ENCODE peak calls at places on chromosome 5, in five cellular contexts. One of them, this sample, is unnamed.

GRCh38 chr5:170226138-170226435 is 6.7 kb upstream of the C5orf58 start:
- DNase-seq in ovary: no peak
- DNase-seq in prostate gland: no peak
- DNase-seq in sigmoid colon: no peak
- DNase-seq in substantia nigra: no peak
- DNase-seq in this sample: no peak

GRCh38 chr5:45639038-45639437 is 57.1 kb downstream of the HCN1 start:
- DNase-seq in ovary: no peak
- DNase-seq in prostate gland: no peak
- DNase-seq in sigmoid colon: no peak
- DNase-seq in substantia nigra: no peak
- DNase-seq in this sample: no peak

GRCh38 chr5:150694638-150695037 is 6.2 kb downstream of the RBM22 start:
- DNase-seq in ovary: no peak
- DNase-seq in prostate gland: no peak
- DNase-seq in sigmoid colon: no peak
- DNase-seq in substantia nigra: no peak
- DNase-seq in this sample: no peak

GRCh38 chr5:176530983-176531901 is 6.0 kb downstream of the RNF44 start:
- DNase-seq in ovary: peak; percentile 52
- DNase-seq in prostate gland: no peak
- DNase-seq in sigmoid colon: peak; percentile 84
- DNase-seq in substantia nigra: peak; percentile 84
- DNase-seq in this sample: no peak

GRCh38 chr5:137051165-137051564 is 448.0 kb downstream of the SPOCK1 start:
- DNase-seq in ovary: no peak
- DNase-seq in prostate gland: no peak
- DNase-seq in sigmoid colon: no peak
- DNase-seq in substantia nigra: no peak
- DNase-seq in this sample: no peak

GRCh38 chr5:78569441-78569840 is 79.1 kb downstream of the LHFPL2 start:
- DNase-seq in ovary: peak; percentile 69
- DNase-seq in prostate gland: peak; percentile 55
- DNase-seq in sigmoid colon: peak; percentile 87
- DNase-seq in substantia nigra: peak; percentile 42
- DNase-seq in this sample: peak; percentile 90

GRCh38 chr5:74250304-74251102 is 390.0 kb downstream of the ENC1 start:
- DNase-seq in ovary: no peak
- DNase-seq in prostate gland: no peak
- DNase-seq in sigmoid colon: no peak
- DNase-seq in substantia nigra: no peak
- DNase-seq in this sample: peak; percentile 88

GRCh38 chr5:17127743-17128231 is 89.6 kb upstream of the BASP1 start:
- DNase-seq in ovary: no peak
- DNase-seq in prostate gland: no peak
- DNase-seq in sigmoid colon: no peak
- DNase-seq in substantia nigra: no peak
- DNase-seq in this sample: no peak

GRCh38 chr5:177495243-177496060 is 2.0 kb downstream of the PDLIM7 start:
- DNase-seq in ovary: peak; percentile 82
- DNase-seq in prostate gland: no peak
- DNase-seq in sigmoid colon: peak; percentile 95
- DNase-seq in substantia nigra: no peak
- DNase-seq in this sample: no peak

GRCh38 chr5:134133995-134134541 is 19.6 kb downstream of the TCF7 start:
- DNase-seq in ovary: peak; percentile 20
- DNase-seq in prostate gland: no peak
- DNase-seq in sigmoid colon: peak; percentile 61
- DNase-seq in substantia nigra: no peak
- DNase-seq in this sample: no peak

GRCh38 chr5:135140805-135141204 is 106.8 kb upstream of the PITX1 start:
- DNase-seq in ovary: no peak
- DNase-seq in prostate gland: no peak
- DNase-seq in sigmoid colon: peak; percentile 74
- DNase-seq in substantia nigra: no peak
- DNase-seq in this sample: no peak

GRCh38 chr5:149172709-149173505 is 31.6 kb downstream of the ABLIM3 start:
- DNase-seq in ovary: no peak
- DNase-seq in prostate gland: no peak
- DNase-seq in sigmoid colon: no peak
- DNase-seq in substantia nigra: no peak
- DNase-seq in this sample: no peak

GRCh38 chr5:43017438-43017820 is 22.7 kb downstream of the ANXA2R start:
- DNase-seq in ovary: peak; percentile 41
- DNase-seq in prostate gland: no peak
- DNase-seq in sigmoid colon: no peak
- DNase-seq in substantia nigra: no peak
- DNase-seq in this sample: no peak

GRCh38 chr5:36885566-36886485 is 9.3 kb downstream of the NIPBL start:
- DNase-seq in ovary: no peak
- DNase-seq in prostate gland: no peak
- DNase-seq in sigmoid colon: peak; percentile 60
- DNase-seq in substantia nigra: no peak
- DNase-seq in this sample: no peak

GRCh38 chr5:138276402-138277054 is 2.1 kb upstream of the GFRA3 start:
- DNase-seq in ovary: no peak
- DNase-seq in prostate gland: peak; percentile 37
- DNase-seq in sigmoid colon: no peak
- DNase-seq in substantia nigra: no peak
- DNase-seq in this sample: no peak

GRCh38 chr5:168215646-168216045 is 75.8 kb upstream of the WWC1 start:
- DNase-seq in ovary: no peak
- DNase-seq in prostate gland: no peak
- DNase-seq in sigmoid colon: no peak
- DNase-seq in substantia nigra: no peak
- DNase-seq in this sample: no peak

GRCh38 chr5:175652741-175653663 is 4.9 kb upstream of the HRH2 start:
- DNase-seq in ovary: no peak
- DNase-seq in prostate gland: no peak
- DNase-seq in sigmoid colon: no peak
- DNase-seq in substantia nigra: no peak
- DNase-seq in this sample: no peak

GRCh38 chr5:54658014-54658413 is 140.5 kb downstream of the SNX18 start:
- DNase-seq in ovary: no peak
- DNase-seq in prostate gland: no peak
- DNase-seq in sigmoid colon: no peak
- DNase-seq in substantia nigra: no peak
- DNase-seq in this sample: no peak

GRCh38 chr5:139133237-139133636 is 64.9 kb downstream of the SIL1 start:
- DNase-seq in ovary: no peak
- DNase-seq in prostate gland: no peak
- DNase-seq in sigmoid colon: no peak
- DNase-seq in substantia nigra: no peak
- DNase-seq in this sample: no peak

DNA sequence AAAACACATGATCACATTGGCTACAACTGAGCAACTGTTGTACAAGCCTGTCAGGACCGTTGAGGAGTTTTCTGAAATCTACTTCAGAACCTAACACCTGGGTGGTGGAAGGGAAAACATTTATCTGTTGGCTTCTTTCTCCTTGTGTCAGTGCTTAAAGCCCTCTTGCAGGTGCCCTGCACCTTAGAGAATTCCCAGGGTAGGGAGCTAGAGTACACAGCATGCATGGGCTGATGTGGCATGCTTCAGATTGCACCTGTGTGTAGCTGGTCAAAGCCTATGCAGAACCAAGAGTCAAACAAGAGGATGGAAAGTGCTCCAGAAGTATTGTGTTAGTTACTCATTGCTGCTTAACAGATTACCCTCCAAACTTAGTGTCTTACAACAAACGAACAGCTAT is 33.6 kb upstream of the ZBED3 start:
- DNase-seq in ovary: no peak
- DNase-seq in prostate gland: no peak
- DNase-seq in sigmoid colon: no peak
- DNase-seq in substantia nigra: no peak
- DNase-seq in this sample: no peak
- H3K27ac ChIP-seq in ovary: no peak overlapping the region
- H3K27ac ChIP-seq in prostate gland: no peak overlapping the region
- H3K27ac ChIP-seq in sigmoid colon: no peak overlapping the region
- H3K27ac ChIP-seq in substantia nigra: no peak overlapping the region
- H3K27ac ChIP-seq in this sample: no peak overlapping the region

GRCh38 chr5:89983206-89983605 is 426.4 kb downstream of the CETN3 start:
- DNase-seq in ovary: no peak
- DNase-seq in prostate gland: no peak
- DNase-seq in sigmoid colon: no peak
- DNase-seq in substantia nigra: no peak
- DNase-seq in this sample: no peak

GRCh38 chr5:89981871-89982773 is 427.4 kb downstream of the CETN3 start:
- DNase-seq in ovary: no peak
- DNase-seq in prostate gland: no peak
- DNase-seq in sigmoid colon: no peak
- DNase-seq in substantia nigra: no peak
- DNase-seq in this sample: no peak

DNA sequence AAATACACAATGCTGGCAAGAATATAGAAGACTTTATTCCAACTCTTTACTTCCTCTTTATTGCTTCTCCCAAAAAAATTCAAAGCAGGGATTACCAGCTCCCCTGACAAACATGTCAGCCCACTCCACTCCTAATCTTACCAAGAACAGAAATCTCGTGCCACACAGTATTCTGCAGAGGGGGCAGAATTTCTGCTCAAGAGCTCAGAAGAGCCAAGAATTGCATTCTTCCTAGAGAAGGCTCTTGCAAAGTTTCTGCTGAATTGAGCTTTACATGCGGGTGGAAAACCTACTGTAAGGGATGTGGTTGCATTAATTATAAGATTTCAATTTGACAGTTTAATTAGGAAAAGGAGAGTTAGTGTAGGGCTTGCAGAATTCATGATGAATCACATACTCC is 428.6 kb downstream of the CETN3 start:
- DNase-seq in ovary: no peak
- DNase-seq in prostate gland: no peak
- DNase-seq in sigmoid colon: no peak
- DNase-seq in substantia nigra: no peak
- DNase-seq in this sample: no peak
- H3K27ac ChIP-seq in ovary: no peak overlapping the region
- H3K27ac ChIP-seq in prostate gland: no peak overlapping the region
- H3K27ac ChIP-seq in sigmoid colon: no peak overlapping the region
- H3K27ac ChIP-seq in substantia nigra: no peak overlapping the region
- H3K27ac ChIP-seq in this sample: no peak overlapping the region

GRCh38 chr5:124724357-124725039 is 21.9 kb downstream of the ZNF608 start:
- DNase-seq in ovary: no peak
- DNase-seq in prostate gland: no peak
- DNase-seq in sigmoid colon: no peak
- DNase-seq in substantia nigra: no peak
- DNase-seq in this sample: no peak
- H3K27ac ChIP-seq in ovary: no peak overlapping the region
- H3K27ac ChIP-seq in prostate gland: no peak overlapping the region
- H3K27ac ChIP-seq in sigmoid colon: no peak overlapping the region
- H3K27ac ChIP-seq in substantia nigra: no peak overlapping the region
- H3K27ac ChIP-seq in this sample: no peak overlapping the region

GRCh38 chr5:88684136-88684500 is 198.9 kb downstream of the MEF2C start:
- DNase-seq in ovary: no peak
- DNase-seq in prostate gland: no peak
- DNase-seq in sigmoid colon: no peak
- DNase-seq in substantia nigra: no peak
- DNase-seq in this sample: no peak
- H3K27ac ChIP-seq in ovary: no peak overlapping the region
- H3K27ac ChIP-seq in prostate gland: no peak overlapping the region
- H3K27ac ChIP-seq in sigmoid colon: no peak overlapping the region
- H3K27ac ChIP-seq in substantia nigra: peak overlapping the region; percentile 83
- H3K27ac ChIP-seq in this sample: no peak overlapping the region

DNA sequence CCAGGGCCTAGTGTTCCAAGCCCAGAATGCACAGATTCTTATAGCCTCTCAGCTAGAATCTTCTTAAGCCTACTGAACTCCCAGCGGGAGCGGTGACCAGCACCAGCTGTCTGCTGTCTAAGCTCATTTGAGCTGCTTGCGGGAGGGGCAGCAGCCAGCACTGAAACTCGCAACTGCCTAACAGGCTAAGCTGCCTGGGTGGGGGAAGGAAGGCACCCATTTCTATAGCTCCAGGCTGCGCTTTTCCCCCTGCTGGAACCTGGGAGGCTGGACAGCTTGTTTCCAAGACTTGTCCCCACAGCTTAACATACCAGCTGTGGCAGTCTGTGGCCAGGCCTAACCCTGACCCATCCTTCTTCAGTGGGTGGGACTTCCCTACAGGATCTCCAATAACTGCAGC is 512.9 kb downstream of the EFNA5 start:
- DNase-seq in ovary: no peak
- DNase-seq in prostate gland: no peak
- DNase-seq in sigmoid colon: no peak
- DNase-seq in substantia nigra: no peak
- DNase-seq in this sample: no peak
- H3K27ac ChIP-seq in ovary: no peak overlapping the region
- H3K27ac ChIP-seq in prostate gland: no peak overlapping the region
- H3K27ac ChIP-seq in sigmoid colon: no peak overlapping the region
- H3K27ac ChIP-seq in substantia nigra: no peak overlapping the region
- H3K27ac ChIP-seq in this sample: no peak overlapping the region

GRCh38 chr5:72121753-72122445 is 14.6 kb downstream of the MAP1B start:
- DNase-seq in ovary: no peak
- DNase-seq in prostate gland: no peak
- DNase-seq in sigmoid colon: no peak
- DNase-seq in substantia nigra: peak; percentile 30
- DNase-seq in this sample: no peak
- H3K27ac ChIP-seq in ovary: no peak overlapping the region
- H3K27ac ChIP-seq in prostate gland: no peak overlapping the region
- H3K27ac ChIP-seq in sigmoid colon: no peak overlapping the region
- H3K27ac ChIP-seq in substantia nigra: no peak overlapping the region
- H3K27ac ChIP-seq in this sample: peak overlapping the region; percentile 1

DNA sequence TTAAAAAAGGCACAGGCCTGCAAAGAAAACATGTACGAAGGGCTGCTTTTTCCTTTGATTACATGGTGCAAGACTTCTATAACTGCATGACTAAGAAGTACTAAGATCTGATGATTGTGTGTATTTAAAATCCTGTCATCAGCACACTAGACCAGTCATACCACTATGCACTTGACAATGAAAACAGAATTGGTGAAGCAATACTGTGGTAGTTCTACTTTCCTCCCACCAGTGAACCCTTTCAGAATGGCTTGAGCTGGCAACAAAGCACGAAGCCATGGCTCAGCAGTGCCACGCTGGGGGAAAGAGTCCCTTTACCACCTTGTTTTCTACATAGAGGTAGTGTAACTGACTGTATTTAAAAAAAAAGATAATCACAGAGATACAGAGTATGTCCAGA is 49.0 kb upstream of the POU5F2 start:
- DNase-seq in ovary: no peak
- DNase-seq in prostate gland: no peak
- DNase-seq in sigmoid colon: no peak
- DNase-seq in substantia nigra: no peak
- DNase-seq in this sample: no peak
- H3K27ac ChIP-seq in ovary: no peak overlapping the region
- H3K27ac ChIP-seq in prostate gland: no peak overlapping the region
- H3K27ac ChIP-seq in sigmoid colon: no peak overlapping the region
- H3K27ac ChIP-seq in substantia nigra: no peak overlapping the region
- H3K27ac ChIP-seq in this sample: no peak overlapping the region